ENCODE peak calls at places on chromosomes 4 and X, in seven cellular contexts. J is substantia nigra, I is cardiac septum, U is Caco-2, F is OCI-M1, T is GM23338, Q is non-pigmented ciliary epithelial cell. N is an unnamed sample.

GRCh38 chr4:74451214-74451661 is 6.3 kb downstream of the AREG start:
- DNase-seq in T (peak; percentile 21), F (peak; percentile 88), U (no peak), I (no peak), Q (peak; percentile 56), J (no peak), N (no peak)

GRCh38 chr4:122681568-122681967 is 50.9 kb upstream of the BBS12 start:
- DNase-seq in U (no peak), I (no peak), J (no peak), F (no peak), T (no peak), Q (no peak), N (no peak)

GRCh38 chr4:73661646-73662119 is 41.4 kb upstream of the RASSF6 start:
- DNase-seq in Q (peak; percentile 100), J (no peak), T (no peak), F (peak; percentile 58), I (no peak), U (no peak), N (no peak)

GRCh38 chrX:257681-258289 is 23.4 kb upstream of the PLCXD1 start:
- DNase-seq in T (no peak), U (no peak), F (no peak), I (no peak), J (no peak), Q (no peak), N (no peak)

GRCh38 chrX:24594531-24594930 is 52.6 kb downstream of the PCYT1B start:
- DNase-seq in I (no peak), Q (no peak), T (no peak), U (no peak), F (no peak), J (no peak), N (no peak)

GRCh38 chrX:153818571-153819397 is 11.6 kb downstream of the PDZD4 start:
- DNase-seq in U (peak; percentile 65), J (peak; percentile 18), Q (no peak), T (peak; percentile 68), F (no peak), I (no peak), N (peak; percentile 54)

GRCh38 chr4:40182041-40182440 is 14.8 kb upstream of the RHOH start:
- DNase-seq in U (no peak), T (no peak), Q (no peak), F (no peak), J (no peak), I (no peak), N (no peak)

GRCh38 chrX:154603438-154604430 is 15.3 kb downstream of the CTAG1B start:
- DNase-seq in T (no peak), I (peak; percentile 53), U (no peak), F (no peak), J (no peak), Q (no peak), N (no peak)

GRCh38 chrX:45843518-45843917 is 642.8 kb upstream of the DIPK2B start:
- DNase-seq in Q (no peak), U (no peak), I (no peak), F (peak; percentile 8), T (no peak), J (no peak), N (no peak)

GRCh38 chrX:40576291-40576690 is 4.5 kb upstream of the ATP6AP2 start:
- DNase-seq in Q (no peak), J (no peak), T (no peak), F (no peak), I (no peak), U (no peak), N (no peak)

GRCh38 chr4:165151734-165152133 is 39.1 kb upstream of the TMEM192 start:
- DNase-seq in J (no peak), I (no peak), F (no peak), Q (no peak), T (no peak), U (no peak), N (no peak)

GRCh38 chr4:119005888-119006287 is 117.2 kb downstream of the SYNPO2 start:
- DNase-seq in J (no peak), Q (no peak), I (no peak), U (no peak), F (no peak), T (no peak), N (no peak)

GRCh38 chr4:106522839-106523238 is 154.3 kb upstream of the GIMD1 start:
- DNase-seq in J (no peak), F (no peak), T (peak; percentile 11), Q (no peak), U (peak; percentile 54), I (no peak), N (no peak)

GRCh38 chr4:89657931-89658700 is 178.8 kb downstream of the SNCA start:
- DNase-seq in F (peak; percentile 74), U (peak; percentile 19), I (no peak), J (no peak), Q (peak; percentile 14), T (peak; percentile 61), N (no peak)

GRCh38 chr4:145937990-145938611 is 522 bp downstream of the ZNF827 start:
- DNase-seq in U (no peak), I (no peak), T (peak; percentile 80), Q (no peak), F (peak; percentile 63), J (no peak), N (peak; percentile 3)

GRCh38 chr4:100312615-100313355 is 122.5 kb upstream of the DDIT4L start:
- DNase-seq in F (no peak), J (no peak), Q (no peak), U (no peak), I (no peak), T (no peak), N (no peak)

GRCh38 chr4:1408418-1408817 is 2.2 kb upstream of the NKX1-1 start:
- DNase-seq in U (no peak), T (peak; percentile 51), I (peak; percentile 59), F (no peak), Q (no peak), J (no peak), N (no peak)

GRCh38 chrX:133362538-133362937 is 52.8 kb downstream of the GPC4 start:
- DNase-seq in U (no peak), Q (no peak), T (no peak), I (no peak), J (no peak), F (no peak), N (no peak)

GRCh38 chrX:129653985-129654651 is 638 bp downstream of the APLN start:
- DNase-seq in J (peak; percentile 17), U (peak; percentile 37), I (no peak), F (no peak), Q (no peak), T (peak; percentile 19), N (peak; percentile 27)

GRCh38 chrX:150570512-150570911 is 2.1 kb downstream of the MTM1 start:
- DNase-seq in T (no peak), J (no peak), U (peak; percentile 30), F (peak; percentile 67), I (no peak), Q (no peak), N (no peak)

GRCh38 chr4:98664959-98665358 is 6.5 kb upstream of the TSPAN5 start:
- DNase-seq in J (no peak), F (no peak), Q (no peak), I (no peak), U (no peak), T (peak; percentile 75), N (no peak)

GRCh38 chrX:134803551-134804183 is 145.4 kb upstream of the PLAC1 start:
- DNase-seq in T (peak; percentile 48), Q (no peak), J (no peak), I (no peak), F (peak; percentile 77), U (peak; percentile 16), N (no peak)

GRCh38 chr4:114442846-114443245 is 155.8 kb upstream of the UGT8 start:
- DNase-seq in U (no peak), Q (no peak), I (no peak), T (no peak), J (no peak), F (no peak), N (no peak)

GRCh38 chr4:48904101-48904500 is 2.5 kb downstream of the OCIAD2 start:
- DNase-seq in I (no peak), U (no peak), Q (no peak), T (no peak), J (no peak), F (no peak), N (no peak)

GRCh38 chrX:48538641-48539344 is 721 bp upstream of the TBC1D25 start:
- DNase-seq in F (no peak), T (no peak), U (no peak), I (no peak), Q (no peak), J (no peak), N (no peak)

GRCh38 chr4:39713691-39714090 is 15.8 kb downstream of the UBE2K start:
- DNase-seq in T (no peak), I (no peak), U (no peak), F (no peak), J (no peak), Q (no peak), N (no peak)